ENCODE peak calls at places on chromosome 20, in eight cellular contexts. I, B, S, D, O, A, G and U are unnamed samples.

GRCh38 chr20:63962426-63963347 is 6.5 kb upstream of the UCKL1 start:
- DNase-seq in I (no peak), B (no peak), S (no peak), D (no peak), O (no peak), A (no peak), G (no peak), U (no peak)

GRCh38 chr20:52490715-52491430 is 299.3 kb upstream of the ZFP64 start:
- DNase-seq in I (no peak), B (no peak), S (no peak), D (no peak), O (peak), A (no peak), G (peak), U (peak)

GRCh38 chr20:23449400-23449799 is 3.3 kb downstream of the CST11 start:
- DNase-seq in I (no peak), B (no peak), S (no peak), D (peak), O (no peak), A (no peak), G (no peak), U (peak)

GRCh38 chr20:58613061-58613854 is 37.8 kb upstream of the STX16 start:
- DNase-seq in I (no peak), B (no peak), S (no peak), D (no peak), O (no peak), A (no peak), G (no peak), U (peak)

GRCh38 chr20:17762873-17763557 is 63.2 kb downstream of the BANF2 start:
- DNase-seq in I (no peak), B (no peak), S (no peak), D (no peak), O (no peak), A (peak), G (no peak), U (no peak)

GRCh38 chr20:58813369-58813768 is 37.3 kb downstream of the GNAS-AS1 start:
- DNase-seq in I (no peak), B (no peak), S (no peak), D (no peak), O (no peak), A (no peak), G (no peak), U (no peak)

GRCh38 chr20:64222851-64223525 is 32.6 kb upstream of the PCMTD2 start:
- DNase-seq in I (no peak), B (no peak), S (peak), D (no peak), O (no peak), A (no peak), G (peak), U (no peak)

GRCh38 chr20:35490736-35491181 is 35.4 kb downstream of the CEP250 start:
- DNase-seq in I (peak), B (peak), S (no peak), D (peak), O (no peak), A (no peak), G (no peak), U (no peak)

GRCh38 chr20:51386586-51386985 is 155.9 kb downstream of the NFATC2 start:
- DNase-seq in I (peak), B (no peak), S (no peak), D (no peak), O (no peak), A (no peak), G (no peak), U (no peak)

GRCh38 chr20:17749979-17750721 is 50.4 kb downstream of the BANF2 start:
- DNase-seq in I (no peak), B (peak), S (no peak), D (no peak), O (peak), A (no peak), G (peak), U (no peak)

GRCh38 chr20:36591854-36592641 is 13.5 kb upstream of the RAB5IF start:
- DNase-seq in I (peak), B (no peak), S (no peak), D (no peak), O (no peak), A (no peak), G (no peak), U (peak)

GRCh38 chr20:10739575-10739974 is 65.8 kb upstream of the JAG1 start:
- DNase-seq in I (no peak), B (peak), S (no peak), D (no peak), O (peak), A (no peak), G (no peak), U (peak)

GRCh38 chr20:23159923-23160445 is 73.9 kb upstream of the CD93 start:
- DNase-seq in I (no peak), B (no peak), S (no peak), D (no peak), O (no peak), A (no peak), G (peak), U (no peak)

GRCh38 chr20:24337074-24337473 is 132.4 kb upstream of the SYNDIG1 start:
- DNase-seq in I (no peak), B (no peak), S (no peak), D (peak), O (no peak), A (no peak), G (peak), U (peak)

GRCh38 chr20:13221673-13222318 is 722 bp downstream of the ISM1 start:
- DNase-seq in I (peak), B (peak), S (peak), D (no peak), O (peak), A (peak), G (peak), U (peak)

GRCh38 chr20:568865-569415 is 25.4 kb upstream of the CSNK2A1 start:
- DNase-seq in I (no peak), B (no peak), S (no peak), D (no peak), O (no peak), A (no peak), G (no peak), U (no peak)

GRCh38 chr20:57587989-57588377 is 27.1 kb downstream of the PCK1 start:
- DNase-seq in I (no peak), B (no peak), S (no peak), D (no peak), O (no peak), A (no peak), G (no peak), U (no peak)

GRCh38 chr20:63531686-63532448 is 5.3 kb downstream of the PTK6 start:
- DNase-seq in I (no peak), B (no peak), S (no peak), D (no peak), O (no peak), A (no peak), G (no peak), U (no peak)

GRCh38 chr20:48582361-48582991 is 245.3 kb downstream of the PREX1 start:
- DNase-seq in I (no peak), B (no peak), S (no peak), D (no peak), O (no peak), A (no peak), G (no peak), U (no peak)

GRCh38 chr20:1323830-1324597 is 4.9 kb downstream of the SDCBP2 start:
- DNase-seq in I (no peak), B (no peak), S (no peak), D (no peak), O (peak), A (no peak), G (no peak), U (no peak)

GRCh38 chr20:59123011-59123676 is 40.5 kb upstream of the ZNF831 start:
- DNase-seq in I (peak), B (peak), S (no peak), D (no peak), O (no peak), A (no peak), G (no peak), U (no peak)

GRCh38 chr20:51335329-51335841 is 207.1 kb downstream of the NFATC2 start:
- DNase-seq in I (no peak), B (no peak), S (no peak), D (no peak), O (no peak), A (no peak), G (peak), U (peak)

GRCh38 chr20:34553366-34553867 is 5.1 kb upstream of the MAP1LC3A start:
- DNase-seq in I (no peak), B (no peak), S (no peak), D (no peak), O (no peak), A (no peak), G (no peak), U (no peak)

GRCh38 chr20:38935285-38935684 is 9.1 kb downstream of the FAM83D start:
- DNase-seq in I (no peak), B (no peak), S (no peak), D (no peak), O (peak), A (no peak), G (no peak), U (peak)

GRCh38 chr20:44054118-44054517 is 132.9 kb downstream of the JPH2 start:
- DNase-seq in I (no peak), B (no peak), S (no peak), D (no peak), O (no peak), A (peak), G (no peak), U (no peak)

GRCh38 chr20:58147628-58148370 is 80.7 kb downstream of the ANKRD60 start:
- DNase-seq in I (no peak), B (no peak), S (no peak), D (no peak), O (no peak), A (no peak), G (no peak), U (no peak)

GRCh38 chr20:2131366-2131765 is 29.7 kb downstream of the STK35 start:
- DNase-seq in I (no peak), B (no peak), S (no peak), D (no peak), O (peak), A (no peak), G (peak), U (peak)

GRCh38 chr20:46265539-46265938 is 42.8 kb downstream of the CDH22 start:
- DNase-seq in I (no peak), B (no peak), S (no peak), D (no peak), O (no peak), A (no peak), G (no peak), U (no peak)

GRCh38 chr20:50423758-50424157 is 86.4 kb upstream of the PTPN1 start:
- DNase-seq in I (no peak), B (no peak), S (no peak), D (no peak), O (no peak), A (no peak), G (no peak), U (no peak)

GRCh38 chr20:1952737-1953530 is 40.9 kb downstream of the PDYN start:
- DNase-seq in I (no peak), B (no peak), S (no peak), D (no peak), O (no peak), A (no peak), G (no peak), U (no peak)

GRCh38 chr20:24589381-24589780 is 120.0 kb downstream of the SYNDIG1 start:
- DNase-seq in I (peak), B (no peak), S (no peak), D (no peak), O (no peak), A (no peak), G (no peak), U (no peak)

GRCh38 chr20:37726321-37726720 is 32.5 kb downstream of the CTNNBL1 start:
- DNase-seq in I (no peak), B (no peak), S (no peak), D (no peak), O (no peak), A (no peak), G (no peak), U (no peak)

GRCh38 chr20:37729452-37729851 is 35.6 kb downstream of the CTNNBL1 start:
- DNase-seq in I (no peak), B (no peak), S (no peak), D (no peak), O (no peak), A (no peak), G (no peak), U (no peak)

GRCh38 chr20:37727247-37727956 is 33.6 kb downstream of the CTNNBL1 start:
- DNase-seq in I (no peak), B (no peak), S (no peak), D (no peak), O (no peak), A (no peak), G (peak), U (peak)

GRCh38 chr20:37728635-37728983 is 34.8 kb downstream of the CTNNBL1 start:
- DNase-seq in I (no peak), B (no peak), S (no peak), D (no peak), O (no peak), A (no peak), G (no peak), U (no peak)

GRCh38 chr20:37727957-37728634 is 34.3 kb downstream of the CTNNBL1 start:
- DNase-seq in I (no peak), B (no peak), S (no peak), D (no peak), O (no peak), A (no peak), G (no peak), U (peak)
- H3K4me3 ChIP-seq in I (no peak), B (no peak), S (no peak), D (no peak), O (no peak), A (no peak), G (no peak), U (no peak)

DNA sequence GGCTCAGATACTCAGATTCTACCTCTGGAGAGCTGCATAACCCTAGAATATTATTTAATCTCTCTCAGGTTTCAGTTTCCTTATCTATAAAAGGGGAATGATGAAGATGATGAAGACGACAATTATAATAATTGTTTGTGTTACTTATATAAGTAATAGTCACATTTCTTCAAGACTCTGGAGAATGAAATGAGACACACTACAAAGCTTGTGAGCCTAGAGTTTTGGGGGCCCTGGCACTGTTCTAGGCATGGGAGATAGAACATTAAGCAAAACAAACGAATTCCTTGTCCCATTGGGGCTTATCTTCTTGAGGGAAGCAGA is 5.4 kb upstream of the ZNF217 start:
- DNase-seq in I (peak), B (no peak), S (peak), D (no peak), O (no peak), A (no peak), G (no peak), U (no peak)
- TF ChIP-seq CTCF in I (no peak), B (no peak), S (no peak), D (no peak), O (no peak), A (no peak), G (no peak), U (no peak)

DNA sequence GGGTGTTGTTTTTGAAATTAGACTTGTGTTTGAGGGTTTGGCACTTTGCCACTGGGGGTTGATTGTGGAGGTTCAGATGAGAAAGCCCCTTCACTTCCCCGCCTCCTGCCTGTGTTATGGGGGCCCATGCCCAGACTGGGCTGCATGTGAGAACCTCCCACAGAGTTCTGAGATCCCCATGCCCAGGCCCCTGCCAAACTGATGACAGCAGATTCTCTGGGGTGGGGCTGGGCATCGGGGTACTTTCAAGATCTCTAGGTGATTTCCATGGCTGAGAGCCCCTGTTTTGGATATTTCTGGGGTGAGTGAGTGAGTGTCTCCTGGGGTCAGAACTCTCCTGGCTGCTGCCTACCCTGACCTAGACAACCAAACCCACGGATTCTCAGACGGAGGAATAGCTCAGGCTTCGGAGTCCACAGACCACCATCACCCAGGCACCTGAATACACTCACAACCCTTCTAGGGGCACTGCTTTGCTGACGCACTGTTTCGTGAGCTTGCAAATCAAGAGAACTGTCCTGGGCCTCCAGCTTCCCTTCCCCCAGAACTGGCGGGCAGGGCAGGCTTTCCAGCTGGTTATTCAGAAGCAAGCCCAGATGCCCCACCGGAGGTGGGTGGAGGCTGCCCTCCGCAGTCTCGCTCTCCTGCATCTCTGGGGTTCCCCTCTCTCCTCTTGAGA is 6.3 kb downstream of the BCAS1 start:
- DNase-seq in I (peak), B (no peak), S (no peak), D (no peak), O (no peak), A (no peak), G (no peak), U (no peak)
- H3K4me3 ChIP-seq in I (no peak), B (no peak), S (no peak), D (no peak), O (no peak), A (no peak), G (no peak), U (no peak)

GRCh38 chr20:62303327-62304226 is 780 bp downstream of the ADRM1 start:
- DNase-seq in I (no peak), B (peak), S (peak), D (no peak), O (peak), A (no peak), G (no peak), U (peak)
- TF ChIP-seq CTCF in I (no peak), B (no peak), S (no peak), D (no peak), O (no peak), A (no peak), G (no peak), U (no peak)

GRCh38 chr20:20454850-20455627 is 87.1 kb downstream of the INSM1 start:
- DNase-seq in I (no peak), B (no peak), S (no peak), D (no peak), O (no peak), A (no peak), G (no peak), U (no peak)

GRCh38 chr20:20454367-20454766 is 86.5 kb downstream of the INSM1 start:
- DNase-seq in I (no peak), B (no peak), S (no peak), D (no peak), O (no peak), A (no peak), G (no peak), U (no peak)

GRCh38 chr20:20450461-20451027 is 82.6 kb downstream of the INSM1 start:
- DNase-seq in I (no peak), B (no peak), S (no peak), D (no peak), O (peak), A (no peak), G (peak), U (no peak)

GRCh38 chr20:20448891-20449290 is 81.0 kb downstream of the INSM1 start:
- DNase-seq in I (no peak), B (no peak), S (no peak), D (no peak), O (no peak), A (no peak), G (no peak), U (no peak)

GRCh38 chr20:20452254-20452676 is 84.4 kb downstream of the INSM1 start:
- DNase-seq in I (peak), B (peak), S (peak), D (no peak), O (peak), A (no peak), G (peak), U (peak)
- H3K4me3 ChIP-seq in I (no peak), B (no peak), S (no peak), D (no peak), O (no peak), A (no peak), G (peak), U (peak)

GRCh38 chr20:40506567-40506966 is 182.5 kb downstream of the MAFB start:
- DNase-seq in I (peak), B (peak), S (peak), D (peak), O (peak), A (peak), G (peak), U (peak)
- TF ChIP-seq CTCF in I (no peak), B (no peak), S (no peak), D (no peak), O (no peak), A (no peak), G (no peak), U (peak)

DNA sequence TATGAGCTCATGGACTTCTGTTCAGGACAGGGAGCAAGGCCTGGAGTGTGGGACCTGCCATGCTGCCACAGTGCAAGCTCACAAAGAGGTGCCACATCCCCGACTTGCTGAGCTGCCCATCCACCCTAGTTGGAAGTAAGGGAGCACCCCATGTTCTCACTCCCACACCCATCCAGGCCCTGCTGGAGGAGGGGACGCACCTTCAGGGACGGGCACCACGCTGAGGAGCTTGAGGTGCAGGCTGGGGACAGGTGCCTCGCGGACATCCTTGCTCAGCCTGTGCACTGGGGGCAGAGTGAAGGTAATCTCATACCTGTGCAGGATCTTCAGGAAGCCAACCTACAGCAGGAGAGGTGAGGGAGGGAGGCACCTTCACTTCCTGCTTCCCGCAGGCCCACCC is 12.3 kb downstream of the ADISSP start:
- DNase-seq in I (no peak), B (no peak), S (no peak), D (no peak), O (no peak), A (no peak), G (no peak), U (no peak)
- H3K4me3 ChIP-seq in I (no peak), B (no peak), S (no peak), D (no peak), O (no peak), A (no peak), G (no peak), U (no peak)

GRCh38 chr20:15642099-15642498 is 931.1 kb downstream of the KIF16B start:
- DNase-seq in I (no peak), B (no peak), S (no peak), D (no peak), O (peak), A (no peak), G (no peak), U (no peak)

GRCh38 chr20:15638781-15639180 is 934.5 kb downstream of the KIF16B start:
- DNase-seq in I (no peak), B (no peak), S (no peak), D (no peak), O (no peak), A (no peak), G (no peak), U (no peak)

GRCh38 chr20:15642676-15643075 is 930.6 kb downstream of the KIF16B start:
- DNase-seq in I (no peak), B (no peak), S (no peak), D (no peak), O (peak), A (no peak), G (no peak), U (peak)

GRCh38 chr20:15639839-15640238 is 933.4 kb downstream of the KIF16B start:
- DNase-seq in I (no peak), B (no peak), S (no peak), D (no peak), O (no peak), A (no peak), G (no peak), U (no peak)

DNA sequence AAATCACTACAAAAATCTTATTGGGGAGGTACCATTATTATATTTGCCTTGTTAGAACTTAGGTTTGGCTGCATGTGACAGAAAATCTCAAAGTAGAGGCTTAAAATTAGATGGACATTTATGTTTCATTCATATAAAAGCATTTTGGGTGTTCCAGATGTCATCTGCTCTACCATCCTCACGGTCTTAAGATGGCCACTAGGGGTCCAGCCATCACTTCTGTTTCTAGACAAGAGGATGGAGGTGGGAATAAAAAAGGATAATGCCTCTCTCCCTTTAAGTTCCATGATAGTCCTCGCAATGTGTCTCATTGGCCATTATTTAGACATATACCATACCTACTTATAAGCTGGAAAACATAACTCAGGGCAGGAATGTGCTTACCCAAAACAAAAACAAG is 929.5 kb downstream of the KIF16B start:
- DNase-seq in I (no peak), B (no peak), S (no peak), D (no peak), O (peak), A (no peak), G (no peak), U (no peak)
- TF ChIP-seq CTCF in I (no peak), B (no peak), S (no peak), D (no peak), O (peak), A (no peak), G (peak), U (peak)

GRCh38 chr20:4711511-4711910 is 10.2 kb upstream of the PRND start:
- DNase-seq in I (no peak), B (no peak), S (no peak), D (no peak), O (no peak), A (no peak), G (no peak), U (no peak)
- H3K4me3 ChIP-seq in I (no peak), B (no peak), S (no peak), D (no peak), O (no peak), A (no peak), G (no peak), U (no peak)